ENCODE peak calls at places on chromosomes 6 and 20, in eight cellular contexts. O, R, J, G, D, Y, P and K are unnamed samples.

GRCh38 chr20:5191829-5192569 is 65.2 kb downstream of the CDS2 start:
- DNase-seq in O (no peak), R (peak; percentile 83), J (peak; percentile 46), G (no peak), D (no peak), Y (peak; percentile 78), P (no peak), K (peak; percentile 55)

GRCh38 chr20:60993647-60994046 is 258.4 kb upstream of the CDH4 start:
- DNase-seq in O (no peak), R (peak; percentile 8), J (no peak), G (no peak), D (no peak), Y (peak; percentile 49), P (no peak), K (no peak)

GRCh38 chr6:131379951-131380350 is 193.1 kb upstream of the ARG1 start:
- DNase-seq in O (no peak), R (peak; percentile 61), J (no peak), G (no peak), D (no peak), Y (no peak), P (no peak), K (no peak)

GRCh38 chr20:46823271-46823747 is 71.3 kb upstream of the EYA2 start:
- DNase-seq in O (no peak), R (no peak), J (no peak), G (no peak), D (no peak), Y (no peak), P (no peak), K (no peak)

GRCh38 chr20:57986776-57987175 is 241.7 kb downstream of the ANKRD60 start:
- DNase-seq in O (no peak), R (no peak), J (no peak), G (no peak), D (no peak), Y (no peak), P (no peak), K (no peak)

GRCh38 chr6:168866534-168866933 is 387.1 kb downstream of the THBS2 start:
- DNase-seq in O (no peak), R (no peak), J (no peak), G (no peak), D (no peak), Y (no peak), P (no peak), K (no peak)

GRCh38 chr6:139510040-139510815 is 135.8 kb upstream of the CITED2 start:
- DNase-seq in O (no peak), R (no peak), J (no peak), G (no peak), D (no peak), Y (peak; percentile 66), P (no peak), K (no peak)

GRCh38 chr6:137369135-137369534 is 125.1 kb downstream of the OLIG3 start:
- DNase-seq in O (no peak), R (no peak), J (no peak), G (no peak), D (no peak), Y (no peak), P (no peak), K (no peak)

GRCh38 chr6:151101116-151101810 is 138.5 kb upstream of the AKAP12 start:
- DNase-seq in O (no peak), R (no peak), J (no peak), G (no peak), D (no peak), Y (no peak), P (no peak), K (no peak)

GRCh38 chr20:39849664-39850063 is 839.4 kb downstream of the MAFB start:
- DNase-seq in O (peak; percentile 87), R (peak; percentile 94), J (peak; percentile 60), G (peak; percentile 61), D (peak; percentile 86), Y (no peak), P (peak; percentile 79), K (no peak)

GRCh38 chr6:134830945-134831344 is 119.0 kb downstream of the ALDH8A1 start:
- DNase-seq in O (no peak), R (no peak), J (no peak), G (no peak), D (no peak), Y (no peak), P (peak; percentile 25), K (no peak)

GRCh38 chr20:18030020-18030419 is 27.7 kb downstream of the OVOL2 start:
- DNase-seq in O (no peak), R (no peak), J (no peak), G (no peak), D (no peak), Y (no peak), P (no peak), K (no peak)

GRCh38 chr20:53865905-53866786 is 204.2 kb downstream of the BCAS1 start:
- DNase-seq in O (no peak), R (peak; percentile 77), J (peak; percentile 17), G (peak; percentile 53), D (no peak), Y (peak; percentile 93), P (no peak), K (no peak)

GRCh38 chr6:138736640-138737039 is 36.9 kb upstream of the CCDC28A start:
- DNase-seq in O (no peak), R (peak; percentile 9), J (no peak), G (no peak), D (no peak), Y (no peak), P (no peak), K (no peak)

GRCh38 chr6:21639316-21639715 is 45.8 kb downstream of the SOX4 start:
- DNase-seq in O (no peak), R (no peak), J (no peak), G (no peak), D (no peak), Y (no peak), P (no peak), K (no peak)

GRCh38 chr6:9397981-9398559 is 962.7 kb upstream of the SLC35B3 start:
- DNase-seq in O (no peak), R (no peak), J (no peak), G (no peak), D (no peak), Y (peak; percentile 41), P (no peak), K (no peak)

GRCh38 chr6:50455029-50455428 is 258.3 kb upstream of the TFAP2D start:
- DNase-seq in O (no peak), R (no peak), J (no peak), G (no peak), D (no peak), Y (no peak), P (no peak), K (no peak)

GRCh38 chr6:22078802-22079545 is 217.9 kb downstream of the PRL start:
- DNase-seq in O (no peak), R (no peak), J (no peak), G (no peak), D (no peak), Y (peak; percentile 74), P (no peak), K (no peak)

GRCh38 chr6:63807056-63807455 is 171.5 kb downstream of the PHF3 start:
- DNase-seq in O (no peak), R (no peak), J (no peak), G (no peak), D (no peak), Y (no peak), P (no peak), K (no peak)
- H3K4me3 ChIP-seq in O (no peak overlapping the region), R (no peak overlapping the region), J (peak overlapping the region; percentile 20), G (no peak overlapping the region), D (no peak overlapping the region), Y (no peak overlapping the region), P (no peak overlapping the region), K (no peak overlapping the region)

DNA sequence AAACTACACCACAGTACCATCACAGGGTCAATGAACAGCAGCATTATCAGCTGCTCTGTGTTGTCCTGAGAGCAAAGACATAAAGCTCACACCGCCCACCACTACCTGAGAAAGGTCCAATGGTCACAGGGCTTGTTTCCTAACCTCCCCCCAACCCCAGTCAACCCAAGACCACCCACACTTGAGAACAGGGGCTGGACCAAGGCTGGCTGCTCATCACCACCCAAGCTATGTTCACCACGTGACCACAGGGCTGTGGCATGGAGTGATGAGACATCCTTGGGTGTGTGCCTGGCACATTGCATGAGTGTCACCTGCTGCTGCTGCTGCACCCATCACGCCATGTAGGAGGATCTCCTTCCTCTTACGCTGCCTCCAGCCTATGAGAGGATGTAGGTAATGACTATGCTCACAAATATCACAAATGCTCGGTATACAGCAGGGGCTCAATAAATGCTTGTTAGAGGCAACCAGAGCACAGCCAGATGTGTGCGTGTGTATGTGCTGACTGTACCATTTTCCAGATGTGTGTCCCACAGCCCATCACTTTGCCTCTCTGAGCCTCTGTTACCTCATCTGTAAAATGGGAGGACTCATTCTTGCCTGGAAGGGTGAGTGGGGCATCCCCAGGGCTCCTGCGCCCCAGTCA is 23.3 kb upstream of the SIRPA start:
- DNase-seq in O (no peak), R (no peak), J (no peak), G (no peak), D (no peak), Y (no peak), P (no peak), K (no peak)
- H3K4me1 ChIP-seq in O (peaks cover 11% of the 10 kb centered on the region), R (peaks cover 1% of the 10 kb centered on the region), J (no peaks in the 10 kb centered on the region), G (no peaks in the 10 kb centered on the region), D (no peaks in the 10 kb centered on the region), Y (no peaks in the 10 kb centered on the region), P (no peaks in the 10 kb centered on the region), K (no peaks in the 10 kb centered on the region)

GRCh38 chr6:257031-257725 is 35.1 kb upstream of the DUSP22 start:
- DNase-seq in O (no peak), R (peak; percentile 6), J (no peak), G (no peak), D (no peak), Y (no peak), P (no peak), K (no peak)
- H3K27ac ChIP-seq in O (no peak overlapping the region), R (no peak overlapping the region), J (no peak overlapping the region), G (no peak overlapping the region), D (no peak overlapping the region), Y (no peak overlapping the region), P (no peak overlapping the region), K (no peak overlapping the region)

GRCh38 chr20:64058536-64058935 is 4.5 kb upstream of the TCEA2 start:
- DNase-seq in O (no peak), R (peak; percentile 64), J (no peak), G (no peak), D (no peak), Y (no peak), P (no peak), K (no peak)
- H3K4me3 ChIP-seq in O (no peak overlapping the region), R (no peak overlapping the region), J (no peak overlapping the region), G (no peak overlapping the region), D (no peak overlapping the region), Y (no peak overlapping the region), P (no peak overlapping the region), K (no peak overlapping the region)

DNA sequence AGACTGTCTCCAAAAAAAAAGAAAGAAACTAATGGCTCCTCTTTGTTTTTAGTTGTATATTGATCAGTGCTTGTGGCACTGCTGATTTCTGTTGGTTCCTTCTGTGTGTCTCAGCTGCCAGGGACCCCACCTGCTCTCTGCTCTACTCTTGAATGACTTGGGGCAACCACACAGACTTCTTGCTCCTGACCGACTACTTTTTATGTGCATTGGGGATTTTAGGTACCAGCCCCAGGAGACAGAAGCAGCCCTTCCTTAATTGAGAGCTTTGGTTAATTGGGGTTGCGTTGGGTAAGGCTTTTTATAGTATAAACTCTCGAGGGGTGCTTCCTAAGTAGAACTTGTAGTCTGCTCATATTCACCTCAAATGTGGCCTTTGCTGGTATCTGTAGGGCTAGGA is 6.9 kb downstream of the STK35 start:
- DNase-seq in O (no peak), R (no peak), J (no peak), G (no peak), D (no peak), Y (no peak), P (no peak), K (no peak)
- H3K4me1 ChIP-seq in O (peaks cover 94% of the 10 kb centered on the region), R (peaks cover 6% of the 10 kb centered on the region), J (peaks cover 77% of the 10 kb centered on the region), G (no peaks in the 10 kb centered on the region), D (peaks cover 55% of the 10 kb centered on the region), Y (peaks cover 2% of the 10 kb centered on the region), P (no peaks in the 10 kb centered on the region), K (peaks cover 95% of the 10 kb centered on the region)